ENCODE peak calls at places on chromosomes 12 and 14, in six cellular contexts. Z, G, D, O, L and U are unnamed samples.

GRCh38 chr12:67698711-67699603 is 50.4 kb downstream of the DYRK2 start:
- DNase-seq in G (no peak), O (no peak), Z (no peak), L (peak; percentile 53), D (no peak), U (no peak)

GRCh38 chr14:74649673-74650072 is 37.6 kb upstream of the LTBP2 start:
- DNase-seq in L (peak; percentile 7), G (no peak), Z (no peak), D (no peak), O (no peak), U (no peak)

GRCh38 chr12:91616401-91616800 is 433.8 kb upstream of the DCN start:
- DNase-seq in Z (no peak), D (no peak), O (no peak), G (no peak), L (no peak), U (no peak)

GRCh38 chr14:55773984-55774581 is 194.1 kb downstream of the KTN1 start:
- DNase-seq in O (no peak), D (no peak), Z (no peak), G (no peak), L (no peak), U (no peak)

GRCh38 chr14:98101323-98101722 is 1170.7 kb downstream of the BCL11B start:
- DNase-seq in D (no peak), Z (no peak), O (no peak), G (no peak), L (no peak), U (no peak)

GRCh38 chr12:26275313-26276257 is 80.2 kb downstream of the SSPN start:
- DNase-seq in O (no peak), D (no peak), G (no peak), Z (no peak), L (peak; percentile 91), U (no peak)

GRCh38 chr14:35158951-35159653 is 36.8 kb downstream of the PRORP start:
- DNase-seq in O (no peak), G (no peak), Z (no peak), D (no peak), L (no peak), U (no peak)

GRCh38 chr12:124030510-124030909 is 57.5 kb downstream of the ZNF664 start:
- DNase-seq in L (peak; percentile 16), O (no peak), G (no peak), D (no peak), Z (peak; percentile 57), U (no peak)

GRCh38 chr12:169528-170360 is 44.2 kb downstream of the SLC6A12 start:
- DNase-seq in O (no peak), L (no peak), G (no peak), Z (no peak), D (no peak), U (no peak)

GRCh38 chr12:14545144-14546124 is 22.2 kb downstream of the PLBD1 start:
- DNase-seq in O (no peak), L (no peak), G (no peak), Z (no peak), D (no peak), U (no peak)

GRCh38 chr14:105006831-105007592 is 13.9 kb downstream of the CDCA4 start:
- DNase-seq in G (no peak), O (no peak), D (no peak), L (no peak), Z (no peak), U (no peak)

GRCh38 chr12:101783150-101783549 is 43.9 kb upstream of the SYCP3 start:
- DNase-seq in L (no peak), Z (no peak), O (no peak), G (no peak), D (no peak), U (no peak)

DNA sequence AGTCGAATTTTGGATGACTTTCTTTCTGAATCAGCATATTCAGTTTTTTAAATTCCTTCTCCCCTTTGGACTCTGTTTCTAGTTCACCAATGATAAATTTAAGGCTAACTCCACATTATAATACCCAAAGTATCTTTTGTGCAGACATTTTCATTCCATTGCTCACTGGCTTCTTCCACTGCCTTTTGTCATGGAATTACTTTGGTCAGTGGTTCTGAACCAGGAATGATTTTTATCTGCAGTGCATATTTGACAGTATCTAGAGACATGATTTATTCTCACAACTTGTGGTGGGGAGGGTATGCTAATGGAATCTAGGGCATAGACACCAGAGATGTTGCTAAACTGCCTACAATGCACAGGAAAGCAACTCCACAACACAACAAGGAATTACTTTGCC is 234.4 kb upstream of the PRKD1 start:
- DNase-seq in Z (no peak), G (no peak), L (no peak), O (no peak), D (no peak), U (no peak)
- TF ChIP-seq CTCF in Z (no peak), G (no peak), L (no peak), O (no peak), D (no peak), U (no peak)

DNA sequence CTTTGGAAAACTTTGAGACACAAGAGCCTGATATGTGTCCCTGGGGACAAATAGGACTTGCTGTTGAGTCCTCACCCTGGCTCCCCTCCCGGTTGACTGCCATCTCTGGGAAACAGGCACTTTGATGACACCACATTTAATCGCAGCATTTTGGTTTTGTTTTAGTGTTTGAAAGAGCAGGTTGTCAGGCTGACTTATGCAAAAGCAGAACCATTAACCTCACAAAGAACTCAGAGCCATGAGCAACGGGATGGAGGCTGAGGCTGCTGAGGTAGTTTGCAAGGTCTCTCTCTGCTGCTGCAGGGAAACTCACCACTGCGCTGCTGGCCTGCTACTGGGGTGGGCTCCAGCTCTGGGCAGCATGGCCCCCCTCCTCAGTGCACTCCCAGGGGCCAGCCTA is 69.4 kb upstream of the PRMT8 start:
- DNase-seq in D (peak; percentile 23), Z (no peak), G (no peak), L (no peak), O (no peak), U (no peak)
- H3K27me3 ChIP-seq in D (no peaks in the 10 kb centered on the region), Z (no peaks in the 10 kb centered on the region), G (peaks cover 62% of the 10 kb centered on the region), L (peaks cover 5% of the 10 kb centered on the region), O (peaks cover 9% of the 10 kb centered on the region), U (no peaks in the 10 kb centered on the region)

GRCh38 chr12:98058838-98059237 is 456.6 kb upstream of the TMPO start:
- DNase-seq in Z (no peak), G (no peak), L (no peak), O (no peak), D (no peak), U (no peak)

GRCh38 chr12:98060421-98060820 is 455.0 kb upstream of the TMPO start:
- DNase-seq in G (no peak), O (no peak), Z (no peak), D (no peak), L (no peak), U (no peak)

GRCh38 chr12:98062464-98063245 is 452.7 kb upstream of the TMPO start:
- DNase-seq in D (no peak), O (no peak), G (no peak), L (no peak), Z (no peak), U (no peak)

GRCh38 chr12:98057701-98058100 is 457.7 kb upstream of the TMPO start:
- DNase-seq in Z (no peak), G (no peak), L (no peak), D (no peak), O (no peak), U (no peak)

DNA sequence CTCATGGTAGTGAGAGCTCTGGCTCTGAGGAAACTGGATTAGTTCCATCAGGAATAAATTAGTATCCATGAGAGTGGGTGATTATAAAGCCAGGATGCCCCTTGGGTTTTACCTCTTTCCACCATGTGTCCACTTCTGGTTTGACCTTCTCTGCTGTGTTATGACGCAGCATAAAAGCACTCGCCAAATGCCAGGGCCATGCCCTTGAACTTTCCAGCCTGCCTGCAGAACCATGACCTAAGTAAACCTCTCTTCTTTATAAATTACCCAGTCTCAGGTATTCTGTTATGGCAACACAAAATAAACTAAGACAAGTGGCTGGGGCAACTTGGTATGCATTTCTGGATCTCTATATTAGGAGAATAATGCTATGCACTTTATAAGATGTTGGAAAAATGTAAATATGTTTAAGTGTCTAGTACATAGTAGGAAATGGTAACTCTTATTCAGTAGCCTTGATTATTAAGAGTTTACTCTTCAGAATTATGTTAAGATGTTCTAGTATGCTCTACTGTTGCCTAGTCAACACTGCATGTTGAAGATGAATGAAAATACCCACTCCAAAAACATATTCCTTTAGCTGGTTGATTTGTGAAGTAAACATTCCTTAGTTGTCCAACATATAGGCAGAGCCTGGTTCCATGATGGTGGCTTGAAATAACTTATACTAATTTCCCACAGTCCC is 455.6 kb upstream of the TMPO start:
- DNase-seq in D (no peak), O (no peak), G (no peak), Z (no peak), L (no peak), U (no peak)
- H3K4me3 ChIP-seq in D (no peak overlapping the region), O (no peak overlapping the region), G (no peak overlapping the region), Z (no peak overlapping the region), L (no peak overlapping the region), U (no peak overlapping the region)

DNA sequence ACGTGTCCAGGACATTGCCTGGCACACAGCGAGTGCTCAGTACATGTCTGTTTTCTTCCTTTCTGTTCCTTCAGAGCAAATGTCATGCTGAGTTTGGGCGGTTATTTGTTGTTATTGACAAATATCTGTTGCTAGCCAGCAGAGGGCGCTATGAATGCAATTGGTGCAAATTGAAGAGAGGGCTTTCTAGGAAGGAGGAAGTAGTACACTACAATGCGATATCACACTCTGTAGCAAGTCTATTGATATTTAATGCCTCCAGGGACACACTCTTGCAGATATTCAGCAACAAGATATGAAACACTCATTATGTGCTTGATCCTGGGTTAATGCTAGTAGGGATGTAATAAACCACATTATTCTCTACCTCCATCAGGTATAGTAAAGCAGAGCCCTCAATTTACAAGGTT is 267.3 kb upstream of the SRRM4 start:
- DNase-seq in L (peak; percentile 43), O (no peak), D (no peak), Z (no peak), G (no peak), U (peak; percentile 22)
- TF ChIP-seq CTCF in L (peak; percentile 79), O (peak; percentile 5), D (peak; percentile 50), Z (no peak), G (peak; percentile 49), U (peak; percentile 67)

GRCh38 chr14:22300646-22301045 is 288.4 kb downstream of the DAD1 start:
- DNase-seq in Z (no peak), G (no peak), O (peak; percentile 53), D (no peak), L (no peak), U (no peak)

GRCh38 chr14:22311625-22312024 is 277.4 kb downstream of the DAD1 start:
- DNase-seq in L (no peak), O (no peak), D (no peak), G (no peak), Z (no peak), U (no peak)

GRCh38 chr14:22303589-22304195 is 285.3 kb downstream of the DAD1 start:
- DNase-seq in Z (no peak), O (no peak), L (peak; percentile 63), G (no peak), D (no peak), U (no peak)

GRCh38 chr14:22304324-22304723 is 284.7 kb downstream of the DAD1 start:
- DNase-seq in G (no peak), Z (no peak), O (no peak), L (no peak), D (no peak), U (no peak)

GRCh38 chr14:22305563-22306127 is 283.4 kb downstream of the DAD1 start:
- DNase-seq in Z (no peak), D (no peak), O (no peak), G (no peak), L (no peak), U (no peak)
- H3K27me3 ChIP-seq in Z (no peaks in the 10 kb centered on the region), D (no peaks in the 10 kb centered on the region), O (no peaks in the 10 kb centered on the region), G (peaks cover 59% of the 10 kb centered on the region), L (no peaks in the 10 kb centered on the region), U (peaks cover 4% of the 10 kb centered on the region)